ENCODE peak calls at places on chromosome 11, in seven cellular contexts. J is CD8-positive, alpha-beta memory T cell; C is neuronal stem cell; L is pancreas; Y is aorta; E is body of pancreas; A is OCI-LY7. Q is an unnamed sample. For H3K4me1, the result is how much of the 10 kb centered on the place peaks cover.

GRCh38 chr11:19576903-19577302 is 135.7 kb upstream of the NAV2 start:
- DNase-seq in C (no peak), J (no peak), Y (no peak), A (no peak), E (no peak), L (no peak), Q (no peak)

GRCh38 chr11:296206-296975 is 2.9 kb downstream of the IFITM5 start:
- DNase-seq in E (no peak), A (no peak), L (no peak), Y (peak), J (no peak), C (no peak), Q (peak)

GRCh38 chr11:65308281-65308891 is 6.3 kb upstream of the CDC42EP2 start:
- DNase-seq in C (no peak), J (no peak), L (peak), Y (no peak), E (peak), A (no peak), Q (no peak)

GRCh38 chr11:29173660-29174062 is 843.2 kb downstream of the KCNA4 start:
- DNase-seq in L (no peak), J (no peak), A (no peak), E (no peak), Y (no peak), C (no peak), Q (no peak)

GRCh38 chr11:71499546-71499945 is 27.5 kb upstream of the KRTAP5-7 start:
- DNase-seq in E (no peak), L (no peak), J (no peak), Y (peak), A (no peak), C (no peak), Q (no peak)

GRCh38 chr11:104163100-104164027 is 583 bp downstream of the PDGFD start:
- DNase-seq in E (peak), J (no peak), A (peak), C (peak), L (peak), Y (peak), Q (peak)

GRCh38 chr11:86617502-86617901 is 54.9 kb downstream of the ME3 start:
- DNase-seq in A (no peak), E (no peak), L (no peak), J (no peak), Y (no peak), C (no peak), Q (no peak)

GRCh38 chr11:68040957-68041591 is 2.2 kb downstream of the TCIRG1 start:
- DNase-seq in C (no peak), A (no peak), J (no peak), E (peak), L (peak), Y (peak), Q (no peak)

GRCh38 chr11:116615211-116615865 is 157.4 kb downstream of the BUD13 start:
- DNase-seq in J (no peak), E (no peak), A (no peak), Y (no peak), C (no peak), L (peak), Q (no peak)

GRCh38 chr11:1876361-1877063 is 15.2 kb downstream of the PRR33 start:
- DNase-seq in Y (peak), L (peak), C (no peak), A (peak), J (no peak), E (peak), Q (peak)

GRCh38 chr11:102007567-102008437 is 39.4 kb upstream of the CFAP300 start:
- DNase-seq in C (peak), E (peak), J (peak), A (peak), L (no peak), Y (no peak), Q (no peak)
- H3K27ac ChIP-seq in C (no peak), E (peak), J (no peak), A (no peak), L (no peak), Y (no peak), Q (no peak)

GRCh38 chr11:111419181-111419580 is 40.1 kb upstream of the POU2AF1 start:
- DNase-seq in J (no peak), E (no peak), C (no peak), L (no peak), Y (no peak), A (peak), Q (no peak)
- H3K4me1 ChIP-seq in J (under half), E (under half), C (under half), L (under half), Y (under half), A (half or more), Q (under half)

GRCh38 chr11:14764213-14764898 is 120.8 kb downstream of the PDE3B start:
- DNase-seq in Y (no peak), C (no peak), E (no peak), J (no peak), L (no peak), A (no peak), Q (no peak)
- H3K27ac ChIP-seq in Y (no peak), C (no peak), E (no peak), J (no peak), L (no peak), A (no peak), Q (no peak)

GRCh38 chr11:16923987-16924386 is 90.2 kb downstream of the PLEKHA7 start:
- DNase-seq in A (no peak), C (no peak), J (no peak), Y (no peak), L (no peak), E (peak), Q (no peak)

GRCh38 chr11:16921019-16921418 is 93.2 kb downstream of the PLEKHA7 start:
- DNase-seq in Y (no peak), L (no peak), C (no peak), J (no peak), E (no peak), A (no peak), Q (no peak)

GRCh38 chr11:16917941-16918340 is 96.3 kb downstream of the PLEKHA7 start:
- DNase-seq in A (no peak), E (no peak), L (no peak), C (no peak), J (no peak), Y (no peak), Q (no peak)

GRCh38 chr11:16924462-16924825 is 89.8 kb downstream of the PLEKHA7 start:
- DNase-seq in E (no peak), C (no peak), A (no peak), Y (no peak), J (no peak), L (no peak), Q (no peak)

DNA sequence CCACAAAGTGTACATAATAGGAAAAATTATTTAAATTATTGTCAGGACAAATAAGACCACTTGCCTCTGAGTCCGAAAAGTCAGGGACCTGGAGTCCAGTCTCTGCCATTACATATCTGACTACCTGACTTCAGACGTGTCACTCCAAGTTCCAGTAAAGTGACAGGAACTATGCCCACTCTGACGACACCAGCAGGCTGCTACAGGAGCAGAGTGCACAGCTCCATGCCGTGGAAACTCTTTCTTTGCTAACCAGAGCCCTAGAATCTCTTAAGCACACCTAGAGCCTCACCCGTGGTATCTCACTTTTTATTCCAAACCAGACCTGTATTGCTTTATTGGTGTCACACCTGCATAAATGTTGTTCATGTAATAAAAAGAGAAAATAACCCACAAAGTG is 93.7 kb downstream of the PLEKHA7 start:
- DNase-seq in C (no peak), A (no peak), L (no peak), Y (no peak), E (no peak), J (no peak), Q (no peak)
- H3K4me1 ChIP-seq in C (under half), A (under half), L (under half), Y (under half), E (half or more), J (under half), Q (under half)

GRCh38 chr11:15161746-15162145 is 47.0 kb downstream of the INSC start:
- DNase-seq in Y (no peak), A (no peak), J (no peak), L (no peak), C (no peak), E (no peak), Q (no peak)
- H3K27ac ChIP-seq in Y (no peak), A (no peak), J (no peak), L (no peak), C (no peak), E (no peak), Q (no peak)

DNA sequence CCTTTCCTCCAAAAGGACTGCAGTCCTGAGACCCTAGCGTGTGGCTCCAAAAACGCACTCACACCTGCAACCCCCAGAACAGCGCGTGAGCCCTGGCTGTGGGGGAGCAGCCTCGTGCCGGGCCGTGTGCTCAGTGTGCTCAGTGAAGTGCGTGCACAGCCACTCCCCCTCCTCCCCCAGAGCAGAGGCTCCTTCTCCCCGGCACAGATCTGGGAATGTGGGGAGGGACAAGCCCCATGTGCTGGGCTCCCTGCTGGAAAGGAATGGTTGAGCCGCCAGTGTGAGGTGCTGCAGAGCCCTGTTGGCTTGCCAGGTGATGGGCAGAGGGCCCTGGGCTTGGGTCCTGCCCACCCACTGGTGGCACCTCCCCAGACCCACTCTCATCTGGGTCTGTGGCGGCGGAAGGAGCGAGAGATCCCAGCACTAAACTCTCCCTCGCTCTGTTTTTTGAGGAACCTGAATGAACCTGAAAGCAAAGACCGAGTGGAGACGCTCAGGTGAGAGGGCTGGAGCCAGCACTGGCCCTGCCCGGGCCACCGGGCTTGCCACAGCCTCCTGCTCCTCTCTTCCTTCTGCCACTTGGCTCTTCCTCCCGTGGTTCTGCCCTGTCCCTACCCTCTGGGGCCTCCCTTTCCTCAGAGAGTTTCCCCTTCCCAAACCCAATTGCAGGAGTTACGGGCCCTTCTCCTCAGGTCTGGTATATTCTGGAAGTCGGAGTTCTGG is 9.0 kb downstream of the RCOR2 start:
- DNase-seq in A (no peak), Y (no peak), J (no peak), C (no peak), L (no peak), E (no peak), Q (peak)
- H3K4me1 ChIP-seq in A (under half), Y (under half), J (under half), C (under half), L (under half), E (under half), Q (under half)